ENCODE peak calls at places on chromosomes 4 and X, in nine cellular contexts. One of them, this sample, is unnamed.

GRCh38 chrX:151402719-151403390 is 5.8 kb downstream of the VMA21 start:
- DNase-seq in A549: no peak
- DNase-seq in neuronal stem cell: no peak
- DNase-seq in retina: no peak
- DNase-seq in GM23248: no peak
- DNase-seq in K562: no peak
- DNase-seq in GM10248: no peak
- DNase-seq in head of caudate nucleus: no peak
- DNase-seq in HCT116: no peak
- DNase-seq in this sample: no peak

GRCh38 chr4:122908223-122908622 is 14.2 kb downstream of the NUDT6 start:
- DNase-seq in A549: no peak
- DNase-seq in neuronal stem cell: no peak
- DNase-seq in retina: no peak
- DNase-seq in GM23248: no peak
- DNase-seq in K562: no peak
- DNase-seq in GM10248: no peak
- DNase-seq in head of caudate nucleus: no peak
- DNase-seq in HCT116: no peak
- DNase-seq in this sample: no peak

GRCh38 chrX:152640039-152640818 is 2.5 kb downstream of the GABRQ start:
- DNase-seq in A549: peak
- DNase-seq in neuronal stem cell: no peak
- DNase-seq in retina: no peak
- DNase-seq in GM23248: no peak
- DNase-seq in K562: peak
- DNase-seq in GM10248: no peak
- DNase-seq in head of caudate nucleus: no peak
- DNase-seq in HCT116: no peak
- DNase-seq in this sample: no peak

GRCh38 chr4:113695328-113696169 is 66.0 kb downstream of the CAMK2D start:
- DNase-seq in A549: no peak
- DNase-seq in neuronal stem cell: no peak
- DNase-seq in retina: no peak
- DNase-seq in GM23248: no peak
- DNase-seq in K562: no peak
- DNase-seq in GM10248: no peak
- DNase-seq in head of caudate nucleus: no peak
- DNase-seq in HCT116: no peak
- DNase-seq in this sample: no peak

GRCh38 chr4:82765134-82765533 is 33.5 kb downstream of the SCD5 start:
- DNase-seq in A549: no peak
- DNase-seq in neuronal stem cell: no peak
- DNase-seq in retina: no peak
- DNase-seq in GM23248: no peak
- DNase-seq in K562: no peak
- DNase-seq in GM10248: no peak
- DNase-seq in head of caudate nucleus: no peak
- DNase-seq in HCT116: no peak
- DNase-seq in this sample: no peak

GRCh38 chr4:16090306-16090705 is 6.5 kb upstream of the PROM1 start:
- DNase-seq in A549: no peak
- DNase-seq in neuronal stem cell: no peak
- DNase-seq in retina: no peak
- DNase-seq in GM23248: no peak
- DNase-seq in K562: no peak
- DNase-seq in GM10248: no peak
- DNase-seq in head of caudate nucleus: no peak
- DNase-seq in HCT116: no peak
- DNase-seq in this sample: no peak

GRCh38 chr4:88518911-88519310 is 4.7 kb downstream of the PYURF start:
- DNase-seq in A549: no peak
- DNase-seq in neuronal stem cell: no peak
- DNase-seq in retina: no peak
- DNase-seq in GM23248: no peak
- DNase-seq in K562: no peak
- DNase-seq in GM10248: no peak
- DNase-seq in head of caudate nucleus: no peak
- DNase-seq in HCT116: no peak
- DNase-seq in this sample: no peak

GRCh38 chr4:87524456-87524855 is 4.7 kb downstream of the SPARCL1 start:
- DNase-seq in A549: no peak
- DNase-seq in neuronal stem cell: no peak
- DNase-seq in retina: no peak
- DNase-seq in GM23248: no peak
- DNase-seq in K562: no peak
- DNase-seq in GM10248: no peak
- DNase-seq in head of caudate nucleus: no peak
- DNase-seq in HCT116: no peak
- DNase-seq in this sample: no peak

GRCh38 chrX:100731441-100732281 is at the start of gene SYTL4:
- DNase-seq in A549: peak
- DNase-seq in neuronal stem cell: no peak
- DNase-seq in retina: peak
- DNase-seq in GM23248: peak
- DNase-seq in K562: peak
- DNase-seq in GM10248: peak
- DNase-seq in head of caudate nucleus: no peak
- DNase-seq in HCT116: peak
- DNase-seq in this sample: no peak

GRCh38 chrX:149846789-149847188 is 34.2 kb upstream of the MAGEA8 start:
- DNase-seq in A549: no peak
- DNase-seq in neuronal stem cell: no peak
- DNase-seq in retina: no peak
- DNase-seq in GM23248: no peak
- DNase-seq in K562: no peak
- DNase-seq in GM10248: no peak
- DNase-seq in head of caudate nucleus: no peak
- DNase-seq in HCT116: no peak
- DNase-seq in this sample: no peak

GRCh38 chr4:86831262-86832090 is 17.7 kb downstream of the SLC10A6 start:
- DNase-seq in A549: peak
- DNase-seq in neuronal stem cell: no peak
- DNase-seq in retina: peak
- DNase-seq in GM23248: peak
- DNase-seq in K562: no peak
- DNase-seq in GM10248: no peak
- DNase-seq in head of caudate nucleus: no peak
- DNase-seq in HCT116: peak
- DNase-seq in this sample: no peak

GRCh38 chrX:10892605-10893225 is 218.4 kb upstream of the HCCS start:
- DNase-seq in A549: no peak
- DNase-seq in neuronal stem cell: no peak
- DNase-seq in retina: no peak
- DNase-seq in GM23248: peak
- DNase-seq in K562: no peak
- DNase-seq in GM10248: no peak
- DNase-seq in head of caudate nucleus: no peak
- DNase-seq in HCT116: no peak
- DNase-seq in this sample: no peak

GRCh38 chr4:68906238-68907137 is 45.1 kb downstream of the UGT2A3 start:
- DNase-seq in A549: no peak
- DNase-seq in neuronal stem cell: peak
- DNase-seq in retina: no peak
- DNase-seq in GM23248: no peak
- DNase-seq in K562: no peak
- DNase-seq in GM10248: no peak
- DNase-seq in head of caudate nucleus: no peak
- DNase-seq in HCT116: no peak
- DNase-seq in this sample: no peak

GRCh38 chr4:48445704-48446103 is 37.4 kb upstream of the SLC10A4 start:
- DNase-seq in A549: peak
- DNase-seq in neuronal stem cell: no peak
- DNase-seq in retina: no peak
- DNase-seq in GM23248: peak
- DNase-seq in K562: no peak
- DNase-seq in GM10248: no peak
- DNase-seq in head of caudate nucleus: no peak
- DNase-seq in HCT116: no peak
- DNase-seq in this sample: no peak

GRCh38 chrX:97858592-97858991 is 974.9 kb downstream of the RPA4 start:
- DNase-seq in A549: no peak
- DNase-seq in neuronal stem cell: no peak
- DNase-seq in retina: no peak
- DNase-seq in GM23248: no peak
- DNase-seq in K562: no peak
- DNase-seq in GM10248: no peak
- DNase-seq in head of caudate nucleus: no peak
- DNase-seq in HCT116: no peak
- DNase-seq in this sample: no peak

GRCh38 chrX:12825801-12826200 is 34.6 kb downstream of the PRPS2 start:
- DNase-seq in A549: no peak
- DNase-seq in neuronal stem cell: no peak
- DNase-seq in retina: no peak
- DNase-seq in GM23248: no peak
- DNase-seq in K562: no peak
- DNase-seq in GM10248: no peak
- DNase-seq in head of caudate nucleus: no peak
- DNase-seq in HCT116: peak
- DNase-seq in this sample: no peak

GRCh38 chrX:9465380-9466114 is 689 bp downstream of the TBL1X start:
- DNase-seq in A549: peak
- DNase-seq in neuronal stem cell: no peak
- DNase-seq in retina: peak
- DNase-seq in GM23248: peak
- DNase-seq in K562: peak
- DNase-seq in GM10248: peak
- DNase-seq in head of caudate nucleus: no peak
- DNase-seq in HCT116: no peak
- DNase-seq in this sample: peak

GRCh38 chrX:9135901-9136510 is 102.1 kb upstream of the FAM9B start:
- DNase-seq in A549: no peak
- DNase-seq in neuronal stem cell: no peak
- DNase-seq in retina: no peak
- DNase-seq in GM23248: peak
- DNase-seq in K562: no peak
- DNase-seq in GM10248: no peak
- DNase-seq in head of caudate nucleus: no peak
- DNase-seq in HCT116: no peak
- DNase-seq in this sample: no peak

This sample was measured in NCI-H748 treated with DMSO at 0.1 percent for 48 hours.